ENCODE peak calls at places on chromosomes 13 and 19, in five cellular contexts. T is CD8-positive, alpha-beta T cell; N is mucosa of descending colon; V is PC-3; O is lung. Q is an unnamed sample. For H3K4me1, the result is how much of the 10 kb centered on the place peaks cover.

GRCh38 chr19:1411255-1412191 is 4.1 kb downstream of the DAZAP1 start:
- DNase-seq in T (peak), N (no peak), V (no peak), O (peak), Q (no peak)

GRCh38 chr13:40590112-40590862 is 76.2 kb downstream of the FOXO1 start:
- DNase-seq in T (no peak), N (no peak), V (no peak), O (no peak), Q (no peak)

GRCh38 chr19:50568321-50569022 is at the start of gene LRRC4B:
- DNase-seq in T (no peak), N (no peak), V (no peak), O (no peak), Q (peak)

GRCh38 chr19:2428756-2429711 is 1.6 kb upstream of the TIMM13 start:
- DNase-seq in T (peak), N (no peak), V (no peak), O (no peak), Q (no peak)

GRCh38 chr19:38049105-38049649 is 142.2 kb downstream of the SIPA1L3 start:
- DNase-seq in T (peak), N (peak), V (no peak), O (no peak), Q (no peak)

GRCh38 chr13:104782741-104783140 is 1716.5 kb upstream of the SLC10A2 start:
- DNase-seq in T (no peak), N (no peak), V (no peak), O (no peak), Q (no peak)

GRCh38 chr19:29546583-29547190 is 20.9 kb downstream of the VSTM2B start:
- DNase-seq in T (no peak), N (no peak), V (no peak), O (no peak), Q (no peak)

GRCh38 chr19:2629491-2630351 is 72.8 kb downstream of the GNG7 start:
- DNase-seq in T (peak), N (peak), V (no peak), O (no peak), Q (no peak)

GRCh38 chr13:77333521-77334083 is 6.7 kb upstream of the MYCBP2 start:
- DNase-seq in T (no peak), N (no peak), V (no peak), O (no peak), Q (no peak)

GRCh38 chr13:111967572-111968201 is 99.3 kb upstream of the SOX1 start:
- DNase-seq in T (no peak), N (no peak), V (no peak), O (no peak), Q (no peak)

GRCh38 chr13:74869846-74870245 is 612.1 kb downstream of the TBC1D4 start:
- DNase-seq in T (no peak), N (no peak), V (peak), O (no peak), Q (no peak)

GRCh38 chr19:19582471-19582870 is 36.0 kb downstream of the PBX4 start:
- DNase-seq in T (no peak), N (no peak), V (no peak), O (no peak), Q (no peak)

GRCh38 chr19:18842166-18842565 is 10.4 kb downstream of the UPF1 start:
- DNase-seq in T (no peak), N (no peak), V (no peak), O (no peak), Q (no peak)

GRCh38 chr13:108494991-108495661 is 134.3 kb upstream of the MYO16 start:
- DNase-seq in T (no peak), N (no peak), V (no peak), O (no peak), Q (peak)

GRCh38 chr19:10230155-10230903 is 802 bp downstream of the S1PR2 start:
- DNase-seq in T (peak), N (peak), V (no peak), O (peak), Q (peak)

GRCh38 chr13:31050486-31051400 is 111.0 kb downstream of the HSPH1 start:
- DNase-seq in T (no peak), N (no peak), V (peak), O (no peak), Q (peak)

DNA sequence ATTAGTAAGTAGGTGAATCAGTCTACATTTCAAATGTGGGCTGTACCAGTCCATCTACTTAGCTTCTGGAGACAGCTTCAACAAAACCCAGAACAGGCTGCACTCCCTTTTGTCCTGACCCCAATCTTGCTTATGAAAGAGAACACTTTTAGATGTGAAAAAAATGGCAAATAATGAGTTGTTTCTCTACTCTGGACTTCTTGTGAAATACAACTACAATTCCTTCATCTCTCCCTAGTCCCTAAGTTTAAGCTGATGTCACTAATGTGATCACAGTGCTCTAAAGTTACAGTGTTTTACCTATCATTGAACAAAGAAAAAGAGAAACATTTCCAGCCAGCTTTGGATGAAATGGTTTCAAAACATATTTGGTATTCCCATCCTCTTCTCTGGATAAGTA is 183.9 kb downstream of the LHFPL6 start:
- DNase-seq in T (no peak), N (no peak), V (no peak), O (no peak), Q (no peak)
- H3K4me1 ChIP-seq in T (under half), N (under half), V (under half), O (under half), Q (under half)

GRCh38 chr19:49558591-49558990 is 21.8 kb downstream of the NOSIP start:
- DNase-seq in T (peak), N (no peak), V (no peak), O (no peak), Q (no peak)

GRCh38 chr19:49555600-49556411 is 24.6 kb downstream of the NOSIP start:
- DNase-seq in T (peak), N (peak), V (peak), O (peak), Q (peak)

GRCh38 chr19:49556412-49557398 is 23.7 kb downstream of the NOSIP start:
- DNase-seq in T (peak), N (no peak), V (no peak), O (no peak), Q (no peak)

GRCh38 chr19:49559443-49559842 is 20.9 kb downstream of the NOSIP start:
- DNase-seq in T (no peak), N (no peak), V (no peak), O (no peak), Q (no peak)

DNA sequence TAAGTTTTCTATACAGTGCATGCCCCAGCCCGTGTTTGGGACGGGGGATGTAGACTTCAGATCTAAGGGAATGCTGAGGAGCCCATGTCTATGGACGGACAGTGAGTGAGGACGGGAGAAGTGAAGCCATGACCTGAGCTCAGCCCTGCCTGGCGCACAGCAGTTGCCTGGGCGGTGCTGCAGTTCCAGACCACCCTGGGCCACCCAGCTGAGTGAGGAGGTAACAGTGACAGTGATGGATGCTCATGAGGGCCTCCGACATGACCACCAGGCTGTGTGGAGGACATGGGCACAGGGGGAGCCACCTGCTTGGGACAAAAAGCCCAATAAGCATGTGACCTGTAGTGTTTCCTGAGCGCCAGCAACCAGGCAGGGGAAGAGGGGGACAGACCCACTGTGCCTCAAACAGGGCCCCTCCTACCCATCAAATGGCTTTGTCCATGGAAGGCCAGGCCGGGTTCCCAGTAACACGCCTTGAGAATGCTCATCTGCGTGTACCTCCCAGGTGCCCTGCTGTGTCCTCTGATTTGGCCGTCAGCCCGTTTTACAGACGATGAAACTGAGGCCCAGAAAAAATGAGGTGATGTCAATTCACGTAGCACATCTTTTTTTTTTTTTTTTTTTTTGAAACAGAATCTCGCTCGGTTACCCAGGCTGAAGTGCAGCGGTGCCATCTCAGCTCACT is 22.6 kb downstream of the NOSIP start:
- DNase-seq in T (no peak), N (no peak), V (no peak), O (no peak), Q (no peak)
- H3K4me3 ChIP-seq in T (peak), N (no peak), V (no peak), O (no peak), Q (no peak)

DNA sequence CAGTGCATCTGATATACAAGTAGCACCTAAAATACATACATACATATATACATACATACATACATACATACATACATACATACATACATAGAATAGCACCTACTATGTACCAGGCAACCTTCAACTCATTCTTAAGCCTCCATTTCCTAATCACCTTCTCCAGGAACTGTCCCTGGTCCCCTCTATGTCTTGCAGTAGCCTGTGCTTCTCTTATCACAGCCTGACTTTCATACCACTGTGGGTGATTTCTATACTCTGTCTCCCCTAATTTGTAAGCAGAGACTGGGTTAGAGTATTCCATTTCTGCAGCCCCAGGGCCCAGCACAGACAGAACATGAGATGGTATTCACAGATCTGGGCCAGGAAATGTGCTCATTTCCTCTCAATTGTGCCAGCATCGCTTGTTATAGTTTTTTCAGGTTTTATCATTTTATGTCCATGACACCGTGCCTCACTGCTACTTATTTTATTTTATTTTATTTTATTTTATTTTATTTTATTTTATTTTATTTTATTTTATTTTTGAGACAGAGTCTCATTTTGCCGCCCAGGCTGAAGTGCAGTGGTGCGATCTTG is 14.2 kb upstream of the COLGALT1 start:
- DNase-seq in T (no peak), N (no peak), V (no peak), O (no peak), Q (no peak)
- H3K4me1 ChIP-seq in T (under half), N (under half), V (under half), O (under half), Q (under half)

GRCh38 chr13:98557934-98558630 is 18.8 kb downstream of the STK24 start:
- DNase-seq in T (no peak), N (no peak), V (no peak), O (no peak), Q (no peak)

GRCh38 chr13:98567140-98567539 is 9.8 kb downstream of the STK24 start:
- DNase-seq in T (no peak), N (no peak), V (no peak), O (no peak), Q (no peak)

GRCh38 chr13:98565726-98566577 is 11.0 kb downstream of the STK24 start:
- DNase-seq in T (no peak), N (peak), V (no peak), O (no peak), Q (no peak)

GRCh38 chr13:98564204-98564603 is 12.7 kb downstream of the STK24 start:
- DNase-seq in T (no peak), N (no peak), V (no peak), O (no peak), Q (no peak)

DNA sequence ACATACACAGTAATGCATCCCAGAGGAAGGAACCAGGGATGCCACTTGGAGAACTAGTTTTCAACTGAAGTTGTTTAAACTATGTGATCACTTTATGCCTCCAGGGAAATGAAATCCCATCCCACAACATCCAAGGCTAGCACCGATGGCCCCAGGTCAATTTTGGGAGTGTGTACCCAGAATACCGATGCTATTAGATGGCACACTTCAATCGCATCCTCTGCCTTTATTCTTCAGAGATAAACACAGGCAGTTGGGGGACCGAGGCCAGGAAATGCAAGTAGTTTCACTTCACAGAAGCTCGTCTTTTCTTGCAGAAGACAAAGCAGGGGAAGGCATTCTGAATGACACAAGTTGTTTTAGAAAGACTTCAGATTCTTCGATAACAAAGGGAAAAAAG is 13.8 kb downstream of the STK24 start:
- DNase-seq in T (peak), N (no peak), V (peak), O (no peak), Q (peak)
- H3K4me3 ChIP-seq in T (peak), N (no peak), V (no peak), O (no peak), Q (peak)

Q was measured in adipocyte.